ENCODE peak calls at places on chromosomes 3 and 15, in five cellular contexts. T, Q, O, F and G are unnamed samples.

GRCh38 chr3:16069149-16069922 is 105.1 kb upstream of the GALNT15 start:
- ATAC-seq in T (no peak), F (no peak), Q (peak; percentile 54), O (peak; percentile 81), G (no peak)

GRCh38 chr3:46628980-46629379 is 16.7 kb downstream of the FAM240A start:
- ATAC-seq in F (no peak), Q (no peak), O (no peak), T (no peak), G (peak; percentile 41)

GRCh38 chr3:17733270-17733669 is 9.2 kb downstream of the TBC1D5 start:
- ATAC-seq in O (no peak), F (no peak), Q (no peak), T (no peak), G (no peak)

GRCh38 chr15:50378776-50379175 is 23.8 kb upstream of the GABPB1 start:
- ATAC-seq in T (peak; percentile 7), O (no peak), Q (no peak), F (no peak), G (no peak)

GRCh38 chr3:155069729-155070128 is 10.4 kb upstream of the MME start:
- ATAC-seq in F (no peak), T (no peak), O (no peak), Q (no peak), G (no peak)

GRCh38 chr15:60932051-60932915 is 296.8 kb downstream of the RORA start:
- ATAC-seq in F (no peak), Q (no peak), T (peak; percentile 66), O (no peak), G (no peak)

GRCh38 chr15:48373855-48374421 is 42.7 kb downstream of the DUT start:
- ATAC-seq in T (no peak), O (no peak), F (peak; percentile 76), Q (peak; percentile 46), G (peak; percentile 73)

GRCh38 chr3:66433522-66433782 is 67.4 kb downstream of the LRIG1 start:
- ATAC-seq in Q (no peak), O (no peak), T (no peak), F (no peak), G (no peak)

GRCh38 chr15:55894406-55894965 is 98.9 kb downstream of the NEDD4 start:
- ATAC-seq in F (no peak), Q (no peak), O (no peak), T (peak; percentile 34), G (no peak)

GRCh38 chr3:36734742-36735141 is 29.6 kb downstream of the DCLK3 start:
- ATAC-seq in T (no peak), F (no peak), Q (no peak), O (no peak), G (no peak)

GRCh38 chr3:45915518-45916231 is 27.6 kb upstream of the CXCR6 start:
- ATAC-seq in T (peak; percentile 92), F (peak; percentile 31), Q (no peak), O (peak; percentile 20), G (no peak)

GRCh38 chr15:59199775-59200465 is 6.7 kb upstream of the LDHAL6B start:
- ATAC-seq in F (no peak), O (no peak), Q (no peak), T (no peak), G (peak; percentile 57)

GRCh38 chr3:178388473-178388872 is 147.8 kb upstream of the KCNMB2 start:
- ATAC-seq in F (no peak), Q (no peak), O (no peak), T (no peak), G (no peak)

GRCh38 chr3:72097053-72097452 is 312.1 kb upstream of the PROK2 start:
- ATAC-seq in O (no peak), Q (no peak), F (no peak), T (no peak), G (no peak)

GRCh38 chr15:40340038-40340739 is 550 bp downstream of the CCDC9B start:
- ATAC-seq in T (no peak), O (peak; percentile 48), F (peak; percentile 8), Q (peak; percentile 9), G (peak; percentile 71)

GRCh38 chr3:71328917-71329316 is 254.6 kb downstream of the FOXP1 start:
- ATAC-seq in T (no peak), Q (no peak), O (peak; percentile 52), F (no peak), G (no peak)

GRCh38 chr3:116474356-116475200 is 29.3 kb upstream of the LSAMP start:
- ATAC-seq in F (no peak), O (no peak), T (no peak), Q (no peak), G (no peak)

GRCh38 chr15:66936115-66936863 is 129.1 kb upstream of the SMAD3 start:
- ATAC-seq in F (peak; percentile 23), Q (no peak), O (no peak), T (no peak), G (peak; percentile 67)

GRCh38 chr3:99472385-99472784 is 166.0 kb upstream of the COL8A1 start:
- ATAC-seq in O (no peak), Q (no peak), F (no peak), T (no peak), G (no peak)

GRCh38 chr3:70979983-70980645 is 603.4 kb downstream of the FOXP1 start:
- ATAC-seq in F (no peak), Q (no peak), T (no peak), O (no peak), G (no peak)

GRCh38 chr3:39166932-39167532 is 13.6 kb upstream of the CSRNP1 start:
- ATAC-seq in T (no peak), F (no peak), Q (no peak), O (no peak), G (peak; percentile 53)

GRCh38 chr15:58517682-58518525 is 86.1 kb downstream of the LIPC start:
- ATAC-seq in F (no peak), Q (peak; percentile 23), T (peak; percentile 88), O (no peak), G (no peak)

GRCh38 chr3:47022540-47023161 is 43.2 kb downstream of the NBEAL2 start:
- ATAC-seq in O (no peak), T (no peak), F (no peak), Q (no peak), G (peak; percentile 46)

GRCh38 chr15:39628821-39629220 is 47.9 kb downstream of the THBS1 start:
- ATAC-seq in Q (no peak), F (no peak), T (no peak), O (no peak), G (no peak)

GRCh38 chr3:185789891-185790830 is 34.7 kb downstream of the IGF2BP2 start:
- ATAC-seq in O (no peak), Q (no peak), F (no peak), T (no peak), G (no peak)

GRCh38 chr3:158717576-158717975 is 14.7 kb downstream of the RARRES1 start:
- ATAC-seq in T (no peak), O (no peak), Q (no peak), F (peak; percentile 15), G (no peak)

GRCh38 chr3:119360046-119360445 is 65.9 kb downstream of the ARHGAP31 start:
- ATAC-seq in Q (no peak), O (no peak), T (no peak), F (no peak), G (no peak)

GRCh38 chr3:152402698-152403456 is 134.1 kb downstream of the MBNL1 start:
- ATAC-seq in Q (peak; percentile 84), O (no peak), T (peak; percentile 67), F (peak; percentile 72), G (no peak)

GRCh38 chr15:90393040-90393439 is 5.0 kb downstream of the IQGAP1 start:
- ATAC-seq in T (no peak), F (no peak), O (no peak), Q (no peak), G (no peak)

GRCh38 chr3:113104746-113105479 is 106.4 kb upstream of the BOC start:
- ATAC-seq in T (no peak), F (no peak), Q (no peak), O (peak; percentile 35), G (peak; percentile 73)

GRCh38 chr3:20080956-20081554 is 40.8 kb downstream of the KAT2B start:
- ATAC-seq in O (peak; percentile 100), Q (peak; percentile 79), F (peak; percentile 81), T (peak; percentile 96), G (peak; percentile 83)

GRCh38 chr3:110495201-110495927 is 576.3 kb upstream of the NECTIN3 start:
- ATAC-seq in T (peak; percentile 48), F (peak; percentile 39), Q (no peak), O (peak; percentile 54), G (no peak)

GRCh38 chr15:88902846-88903245 is 7.5 kb upstream of the HAPLN3 start:
- ATAC-seq in T (no peak), Q (no peak), O (no peak), F (no peak), G (no peak)
- H3K36me3 ChIP-seq in T (no peaks in the 10 kb centered on the region), Q (peaks cover 66% of the 10 kb centered on the region), O (no peaks in the 10 kb centered on the region), F (peaks cover 79% of the 10 kb centered on the region), G (peaks cover 82% of the 10 kb centered on the region)

DNA sequence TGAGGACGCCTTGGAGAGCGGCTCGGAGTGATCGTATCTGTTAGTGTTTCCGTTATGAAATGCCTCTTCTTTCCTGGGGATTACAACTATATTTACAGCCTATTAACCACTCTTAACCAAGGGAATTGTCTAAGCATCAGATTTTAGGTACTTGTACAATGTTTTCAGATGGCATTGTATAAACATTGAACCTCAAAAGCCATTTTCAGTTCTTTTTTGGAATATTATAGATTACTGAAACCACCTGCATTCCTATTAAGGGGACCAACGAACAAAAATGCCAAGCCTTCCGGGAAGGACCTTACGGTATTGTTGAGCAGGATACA is 1.1 kb downstream of the NEO1 start:
- ATAC-seq in Q (no peak), O (no peak), F (no peak), T (no peak), G (no peak)
- H3K27me3 ChIP-seq in Q (peaks cover 3% of the 10 kb centered on the region), O (no peaks in the 10 kb centered on the region), F (peaks cover 10% of the 10 kb centered on the region), T (peaks cover 10% of the 10 kb centered on the region), G (no peaks in the 10 kb centered on the region)

GRCh38 chr15:96270581-96271172 is 59.8 kb upstream of the NR2F2 start:
- ATAC-seq in Q (no peak), O (peak; percentile 84), T (no peak), F (no peak), G (no peak)

GRCh38 chr15:96274698-96275097 is 55.8 kb upstream of the NR2F2 start:
- ATAC-seq in T (no peak), O (no peak), Q (no peak), F (no peak), G (no peak)

GRCh38 chr15:96272427-96272826 is 58.1 kb upstream of the NR2F2 start:
- ATAC-seq in O (no peak), F (no peak), T (no peak), Q (no peak), G (no peak)

GRCh38 chr15:96274087-96274440 is 56.4 kb upstream of the NR2F2 start:
- ATAC-seq in F (no peak), T (no peak), Q (no peak), O (no peak), G (no peak)

GRCh38 chr15:96273317-96274086 is 57.0 kb upstream of the NR2F2 start:
- ATAC-seq in Q (no peak), T (peak; percentile 92), O (no peak), F (peak; percentile 98), G (no peak)
- TF ChIP-seq EP300 in Q (no peak), T (no peak), O (no peak), F (peak; percentile 93), G (no peak)

GRCh38 chr3:42209917-42210316 is 56.1 kb downstream of the CCK start:
- ATAC-seq in T (no peak), Q (no peak), F (peak; percentile 29), O (no peak), G (no peak)

GRCh38 chr3:42214064-42214463 is 51.9 kb downstream of the CCK start:
- ATAC-seq in T (peak; percentile 63), Q (peak; percentile 73), F (peak; percentile 51), O (peak; percentile 42), G (no peak)

GRCh38 chr3:42214565-42215283 is 51.3 kb downstream of the CCK start:
- ATAC-seq in O (no peak), F (no peak), T (peak; percentile 71), Q (no peak), G (no peak)

GRCh38 chr3:42213417-42213816 is 52.6 kb downstream of the CCK start:
- ATAC-seq in F (no peak), T (peak; percentile 55), Q (no peak), O (no peak), G (no peak)

GRCh38 chr3:42210731-42211130 is 55.3 kb downstream of the CCK start:
- ATAC-seq in T (no peak), Q (no peak), O (peak; percentile 39), F (no peak), G (no peak)
- H3K36me3 ChIP-seq in T (peaks cover 21% of the 10 kb centered on the region), Q (peaks cover 69% of the 10 kb centered on the region), O (peaks cover 34% of the 10 kb centered on the region), F (peaks cover 24% of the 10 kb centered on the region), G (peaks cover 7% of the 10 kb centered on the region)